ENCODE peak calls at places on chromosome 17, in ten cellular contexts. Y is SK-N-SH, I is A549, G is suprapubic skin, J is GM12878, R is K562, P is stomach, K is transverse colon, V is H1, S is HepG2. D is an unnamed sample.

GRCh38 chr17:16491703-16492612 is at the start of gene LRRC75A:
- DNase-seq in S (no peak), V (no peak), P (peak; percentile 59), J (no peak), K (peak; percentile 57), I (no peak), R (peak; percentile 91), Y (peak; percentile 92), G (no peak), D (peak; percentile 50)

GRCh38 chr17:50918933-50919296 is 52.8 kb upstream of the TOB1 start:
- DNase-seq in Y (peak; percentile 59), G (no peak), P (peak; percentile 62), R (no peak), V (no peak), K (peak; percentile 67), S (no peak), I (no peak), J (no peak), D (no peak)

GRCh38 chr17:10120749-10121148 is 77.7 kb downstream of the GAS7 start:
- DNase-seq in G (peak; percentile 55), R (no peak), Y (no peak), K (no peak), I (no peak), S (no peak), P (no peak), J (no peak), V (no peak), D (no peak)

GRCh38 chr17:32803544-32803943 is 73.4 kb downstream of the MYO1D start:
- DNase-seq in J (no peak), P (no peak), S (no peak), R (no peak), I (no peak), Y (no peak), V (no peak), K (no peak), G (no peak), D (no peak)

GRCh38 chr17:7838291-7839075 is 4.5 kb downstream of the KDM6B start:
- DNase-seq in R (peak; percentile 27), I (peak; percentile 66), S (peak; percentile 41), G (no peak), V (no peak), Y (peak; percentile 71), P (no peak), K (peak; percentile 53), J (no peak), D (peak; percentile 70)

GRCh38 chr17:41599680-41600079 is 12.9 kb downstream of the KRT16 start:
- DNase-seq in J (no peak), V (no peak), P (no peak), Y (no peak), I (no peak), S (no peak), K (no peak), G (no peak), R (no peak), D (no peak)

GRCh38 chr17:64732336-64733006 is 70.4 kb upstream of the SMURF2 start:
- DNase-seq in S (peak; percentile 58), R (peak; percentile 2), K (no peak), I (peak; percentile 67), P (no peak), G (peak; percentile 58), J (no peak), V (no peak), Y (peak; percentile 77), D (peak; percentile 57)

GRCh38 chr17:39705786-39706348 is 6.0 kb downstream of the ERBB2 start:
- DNase-seq in J (no peak), G (no peak), S (no peak), K (peak; percentile 78), R (no peak), V (no peak), I (no peak), Y (no peak), P (peak; percentile 87), D (no peak)

GRCh38 chr17:9035249-9035648 is 13.9 kb downstream of the NTN1 start:
- DNase-seq in Y (no peak), I (no peak), J (no peak), S (no peak), V (no peak), K (no peak), P (no peak), R (no peak), G (no peak), D (no peak)

GRCh38 chr17:9036336-9036735 is 15.0 kb downstream of the NTN1 start:
- DNase-seq in K (no peak), Y (no peak), V (no peak), I (no peak), J (no peak), P (no peak), S (no peak), G (no peak), R (no peak), D (no peak)

GRCh38 chr17:9032583-9032982 is 11.3 kb downstream of the NTN1 start:
- DNase-seq in S (no peak), G (no peak), K (no peak), J (no peak), P (no peak), Y (no peak), V (no peak), R (no peak), I (no peak), D (no peak)

GRCh38 chr17:9037741-9038140 is 16.4 kb downstream of the NTN1 start:
- DNase-seq in V (no peak), R (no peak), I (no peak), Y (no peak), P (no peak), G (no peak), J (no peak), S (no peak), K (no peak), D (no peak)

DNA sequence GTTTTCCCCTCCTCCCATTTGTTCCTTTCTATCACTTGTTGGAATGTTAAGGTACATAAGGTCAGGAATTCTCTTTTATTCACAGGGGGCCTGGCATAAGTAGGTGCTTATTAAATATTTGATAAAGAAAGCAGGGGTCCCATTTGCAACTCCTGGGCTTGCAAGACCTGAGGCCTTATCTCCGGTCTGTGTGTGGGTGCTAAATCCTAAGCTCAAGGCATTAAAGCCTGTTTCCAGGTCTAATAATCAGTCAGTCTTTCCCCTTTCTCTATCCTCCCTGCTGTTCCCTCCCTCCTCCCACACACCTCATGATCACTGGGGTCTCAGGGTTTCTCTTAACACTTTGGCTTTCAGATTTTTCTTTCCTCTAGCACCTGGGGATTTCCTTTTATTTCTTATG is 17.1 kb downstream of the NTN1 start:
- DNase-seq in I (no peak), Y (no peak), G (no peak), V (no peak), P (no peak), J (no peak), K (no peak), S (no peak), R (no peak), D (no peak)
- H3K9me3 ChIP-seq in I (peaks cover 7% of the 10 kb centered on the region), Y (no peaks in the 10 kb centered on the region), G (peaks cover 8% of the 10 kb centered on the region), V (no peaks in the 10 kb centered on the region), P (peaks cover 8% of the 10 kb centered on the region), J (no peaks in the 10 kb centered on the region), K (peaks cover 3% of the 10 kb centered on the region), S (peaks cover 5% of the 10 kb centered on the region), R (no peaks in the 10 kb centered on the region), D (no peaks in the 10 kb centered on the region)

GRCh38 chr17:28646039-28646754 is 1.2 kb upstream of the BLTP2 start:
- DNase-seq in K (peak; percentile 24), S (no peak), R (no peak), I (peak; percentile 44), Y (no peak), V (no peak), J (no peak), G (peak; percentile 63), P (no peak), D (peak; percentile 64)
- TF ChIP-seq EP300 in K (no peak), S (no peak), R (no peak), I (no peak), Y (no peak), V (no peak), J (no peak), G (no peak), P (no peak), D (no peak)

GRCh38 chr17:22301353-22301745 is 609.0 kb downstream of the KCNJ18 start:
- DNase-seq in R (no peak), P (no peak), G (no peak), K (no peak), S (no peak), V (no peak), J (no peak), I (no peak), Y (no peak), D (no peak)

GRCh38 chr17:22300731-22301352 is 608.5 kb downstream of the KCNJ18 start:
- DNase-seq in G (no peak), K (no peak), I (no peak), Y (peak; percentile 55), R (no peak), J (no peak), P (no peak), S (no peak), V (no peak), D (no peak)

GRCh38 chr17:22303096-22303495 is 610.8 kb downstream of the KCNJ18 start:
- DNase-seq in J (no peak), K (no peak), P (no peak), R (no peak), Y (no peak), S (no peak), I (no peak), V (no peak), G (no peak), D (no peak)

GRCh38 chr17:22303865-22304264 is 611.5 kb downstream of the KCNJ18 start:
- DNase-seq in G (no peak), I (no peak), J (no peak), V (no peak), R (no peak), P (no peak), S (no peak), Y (no peak), K (no peak), D (no peak)

DNA sequence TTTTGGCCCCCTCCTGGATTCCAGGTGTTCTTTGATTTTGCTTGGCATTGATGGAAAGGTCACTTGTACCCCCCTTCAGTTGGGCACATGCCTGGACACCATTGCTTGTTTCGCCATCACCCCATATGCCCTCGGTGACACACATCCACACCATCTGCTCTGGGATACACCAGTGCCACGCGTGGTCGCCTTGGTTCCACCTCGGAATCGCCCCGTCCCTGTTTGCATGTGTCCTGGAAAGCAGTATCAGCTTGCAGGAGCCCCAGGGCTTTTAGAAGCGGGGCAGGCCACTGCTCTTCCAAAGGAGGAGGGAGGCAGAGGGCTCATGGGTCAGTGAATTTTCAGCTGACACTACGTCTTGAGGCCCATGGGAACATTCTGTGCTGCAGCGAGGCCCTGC is 607.9 kb downstream of the KCNJ18 start:
- DNase-seq in J (no peak), P (no peak), I (no peak), R (no peak), S (no peak), Y (no peak), G (no peak), V (no peak), K (no peak), D (no peak)
- H3K9me3 ChIP-seq in J (no peaks in the 10 kb centered on the region), P (peaks cover 66% of the 10 kb centered on the region), I (peaks cover 4% of the 10 kb centered on the region), R (peaks cover 11% of the 10 kb centered on the region), S (no peaks in the 10 kb centered on the region), Y (no peaks in the 10 kb centered on the region), G (peaks cover 22% of the 10 kb centered on the region), V (peaks cover 48% of the 10 kb centered on the region), K (no peaks in the 10 kb centered on the region), D (no peaks in the 10 kb centered on the region)

DNA sequence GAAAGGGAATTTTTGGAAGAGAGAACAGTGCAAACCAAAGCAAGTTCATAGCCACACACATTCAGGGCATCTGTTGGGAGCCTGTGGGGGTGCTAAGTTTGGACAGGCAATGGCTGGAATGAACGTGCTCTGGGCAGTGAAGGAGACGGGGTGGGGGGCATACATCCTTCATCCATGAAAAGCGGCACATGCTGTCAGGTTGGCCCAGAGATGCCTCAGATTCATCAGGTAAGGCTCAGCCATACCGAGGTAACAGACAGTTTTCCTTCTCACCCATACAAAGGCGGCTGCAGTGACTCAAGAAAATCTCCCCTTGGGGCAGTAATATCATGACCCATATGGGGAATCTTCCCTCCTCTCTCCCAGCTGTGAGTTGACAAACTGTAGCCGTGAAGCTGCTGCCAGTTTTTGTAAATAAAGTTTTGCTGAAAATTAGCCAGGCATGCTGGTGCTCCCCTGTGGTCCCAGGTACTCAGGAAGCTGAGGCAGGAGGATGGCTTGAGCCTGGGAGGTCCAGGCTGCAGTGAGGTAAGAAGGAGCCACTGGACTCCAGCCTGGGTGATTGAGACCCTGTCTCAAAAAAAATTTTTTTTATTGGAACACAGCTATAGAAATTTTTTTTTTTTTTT is 9.2 kb upstream of the UBALD2 start:
- DNase-seq in V (no peak), K (peak; percentile 6), J (no peak), Y (no peak), R (no peak), P (no peak), G (no peak), I (no peak), S (no peak), D (no peak)
- TF ChIP-seq EP300 in V (no peak), K (no peak), J (no peak), Y (no peak), R (no peak), P (no peak), G (no peak), I (no peak), S (no peak), D (no peak)